ENCODE peak calls at places on chromosomes 6 and 20, in six cellular contexts. H, K, T, S, Y and Q are unnamed samples.

GRCh38 chr6:99402458-99402857 is 8.5 kb upstream of the COQ3 start:
- DNase-seq in H (no peak), K (no peak), T (no peak), S (no peak), Y (no peak), Q (no peak)

GRCh38 chr20:51417745-51418529 is 124.6 kb downstream of the NFATC2 start:
- DNase-seq in H (no peak), K (no peak), T (no peak), S (no peak), Y (no peak), Q (no peak)

GRCh38 chr20:6704132-6704861 is 63.2 kb upstream of the BMP2 start:
- DNase-seq in H (no peak), K (no peak), T (peak), S (peak), Y (no peak), Q (peak)

GRCh38 chr20:34299925-34300806 is 3.0 kb downstream of the AHCY start:
- DNase-seq in H (no peak), K (peak), T (no peak), S (no peak), Y (no peak), Q (peak)

GRCh38 chr6:8131265-8131897 is 29.0 kb upstream of the EEF1E1 start:
- DNase-seq in H (peak), K (peak), T (peak), S (peak), Y (peak), Q (peak)

GRCh38 chr6:111069722-111070406 is 17.4 kb upstream of the SLC16A10 start:
- DNase-seq in H (no peak), K (no peak), T (no peak), S (no peak), Y (no peak), Q (no peak)

GRCh38 chr6:150857906-150858365 is 7.6 kb upstream of the MTHFD1L start:
- DNase-seq in H (no peak), K (no peak), T (no peak), S (no peak), Y (no peak), Q (no peak)

GRCh38 chr6:167965602-167966539 is 31.6 kb upstream of the KIF25 start:
- DNase-seq in H (no peak), K (no peak), T (no peak), S (no peak), Y (no peak), Q (no peak)

GRCh38 chr20:51321343-51322163 is 221.0 kb downstream of the NFATC2 start:
- DNase-seq in H (no peak), K (no peak), T (no peak), S (no peak), Y (no peak), Q (no peak)

GRCh38 chr20:47311967-47312681 is 44.4 kb downstream of the ZMYND8 start:
- DNase-seq in H (no peak), K (no peak), T (no peak), S (no peak), Y (no peak), Q (no peak)

GRCh38 chr6:26284537-26285142 is 80.4 kb upstream of the BTN3A2 start:
- DNase-seq in H (peak), K (peak), T (no peak), S (peak), Y (peak), Q (no peak)

GRCh38 chr6:114430534-114431124 is 87.8 kb upstream of the HS3ST5 start:
- DNase-seq in H (no peak), K (no peak), T (no peak), S (no peak), Y (peak), Q (no peak)

GRCh38 chr6:12818324-12818723 is 101.8 kb downstream of the PHACTR1 start:
- DNase-seq in H (no peak), K (no peak), T (no peak), S (no peak), Y (no peak), Q (no peak)

GRCh38 chr20:47927385-47927851 is 142.1 kb upstream of the SULF2 start:
- DNase-seq in H (no peak), K (no peak), T (no peak), S (no peak), Y (no peak), Q (no peak)

GRCh38 chr6:20868397-20869185 is 334.3 kb downstream of the CDKAL1 start:
- DNase-seq in H (peak), K (no peak), T (no peak), S (no peak), Y (peak), Q (no peak)

GRCh38 chr20:35129647-35130069 is 17.5 kb downstream of the EDEM2 start:
- DNase-seq in H (no peak), K (no peak), T (no peak), S (no peak), Y (no peak), Q (no peak)

GRCh38 chr6:163260111-163260895 is 154.2 kb upstream of the QKI start:
- DNase-seq in H (peak), K (no peak), T (no peak), S (no peak), Y (no peak), Q (no peak)

GRCh38 chr6:53725791-53726575 is 60.4 kb upstream of the KLHL31 start:
- DNase-seq in H (peak), K (peak), T (peak), S (peak), Y (peak), Q (peak)

GRCh38 chr20:62396367-62397239 is 9.7 kb downstream of the RPS21 start:
- DNase-seq in H (no peak), K (no peak), T (no peak), S (no peak), Y (no peak), Q (no peak)

GRCh38 chr6:89895273-89895874 is 1.1 kb downstream of the GJA10 start:
- DNase-seq in H (peak), K (peak), T (peak), S (peak), Y (no peak), Q (peak)

GRCh38 chr6:128478230-128479047 is 42.0 kb downstream of the PTPRK start:
- DNase-seq in H (no peak), K (no peak), T (peak), S (no peak), Y (peak), Q (no peak)

GRCh38 chr6:38391909-38392614 is 247.7 kb downstream of the BTBD9 start:
- DNase-seq in H (no peak), K (no peak), T (no peak), S (no peak), Y (no peak), Q (no peak)

GRCh38 chr6:13624871-13625288 is 9.7 kb downstream of the NOL7 start:
- DNase-seq in H (peak), K (peak), T (peak), S (peak), Y (peak), Q (no peak)

GRCh38 chr6:152696543-152696942 is 1.2 kb upstream of the MYCT1 start:
- DNase-seq in H (no peak), K (no peak), T (no peak), S (no peak), Y (no peak), Q (no peak)

GRCh38 chr6:87929843-87930288 is 117.8 kb upstream of the SPACA1 start:
- DNase-seq in H (peak), K (peak), T (peak), S (peak), Y (peak), Q (peak)

GRCh38 chr6:52576392-52577021 is 353 bp downstream of the TRAM2 start:
- DNase-seq in H (peak), K (peak), T (peak), S (peak), Y (peak), Q (peak)

GRCh38 chr6:75770844-75771243 is 21.8 kb downstream of the MYO6 start:
- DNase-seq in H (no peak), K (no peak), T (no peak), S (no peak), Y (no peak), Q (no peak)

GRCh38 chr6:69735029-69735428 is 61.8 kb downstream of the LMBRD1 start:
- DNase-seq in H (no peak), K (no peak), T (no peak), S (no peak), Y (no peak), Q (no peak)

GRCh38 chr6:135182120-135182992 is 1.2 kb downstream of the MYB start:
- DNase-seq in H (peak), K (peak), T (peak), S (peak), Y (peak), Q (peak)

GRCh38 chr6:136736281-136736960 is 55.9 kb downstream of the MAP3K5 start:
- DNase-seq in H (no peak), K (no peak), T (no peak), S (no peak), Y (no peak), Q (no peak)

GRCh38 chr20:47146703-47147102 is 209.8 kb downstream of the ZMYND8 start:
- DNase-seq in H (no peak), K (no peak), T (peak), S (peak), Y (no peak), Q (no peak)

GRCh38 chr6:129208415-129209034 is 325.6 kb downstream of the LAMA2 start:
- DNase-seq in H (no peak), K (no peak), T (no peak), S (no peak), Y (no peak), Q (no peak)

GRCh38 chr6:82045965-82046756 is 201.4 kb downstream of the IBTK start:
- DNase-seq in H (no peak), K (no peak), T (no peak), S (no peak), Y (no peak), Q (no peak)

GRCh38 chr6:6452002-6452401 is 131.5 kb upstream of the F13A1 start:
- DNase-seq in H (no peak), K (no peak), T (no peak), S (no peak), Y (no peak), Q (no peak)

GRCh38 chr6:136137008-136137689 is 113.0 kb downstream of the MTFR2 start:
- DNase-seq in H (no peak), K (no peak), T (no peak), S (peak), Y (no peak), Q (no peak)

GRCh38 chr6:169556758-169557505 is 144.9 kb downstream of the WDR27 start:
- DNase-seq in H (no peak), K (no peak), T (no peak), S (no peak), Y (no peak), Q (no peak)

GRCh38 chr6:105503641-105504040 is 100.8 kb upstream of the PREP start:
- DNase-seq in H (no peak), K (no peak), T (no peak), S (no peak), Y (no peak), Q (no peak)

GRCh38 chr20:63241272-63241671 is 5.6 kb downstream of the BIRC7 start:
- DNase-seq in H (no peak), K (no peak), T (no peak), S (no peak), Y (no peak), Q (no peak)

GRCh38 chr20:18908109-18908508 is 94.5 kb downstream of the SCP2D1 start:
- DNase-seq in H (no peak), K (no peak), T (no peak), S (no peak), Y (no peak), Q (no peak)